ENCODE peak calls at places on chromosomes 4 and X, in four cellular contexts. R, M, V and H are unnamed samples.

GRCh38 chr4:147059064-147059731 is 113.5 kb upstream of the TTC29 start:
- DNase-seq in R (no peak), M (no peak), V (no peak), H (no peak)

GRCh38 chr4:25307596-25307995 is 5.0 kb upstream of the ZCCHC4 start:
- DNase-seq in R (no peak), M (no peak), V (no peak), H (no peak)

GRCh38 chrX:20988118-20988517 is 386.1 kb upstream of the CNKSR2 start:
- DNase-seq in R (no peak), M (no peak), V (no peak), H (no peak)

GRCh38 chrX:130770615-130771014 is 132.4 kb downstream of the ENOX2 start:
- DNase-seq in R (no peak), M (no peak), V (no peak), H (no peak)

GRCh38 chr4:117447925-117448324 is 362.5 kb upstream of the TRAM1L1 start:
- DNase-seq in R (peak), M (no peak), V (no peak), H (no peak)

GRCh38 chr4:6177587-6178197 is 22.7 kb downstream of the JAKMIP1 start:
- DNase-seq in R (no peak), M (no peak), V (no peak), H (peak)

GRCh38 chrX:110316351-110317078 is 1.4 kb downstream of the AMMECR1 start:
- DNase-seq in R (no peak), M (peak), V (no peak), H (no peak)

GRCh38 chr4:163638909-163639308 is 144.4 kb downstream of the TMA16 start:
- DNase-seq in R (no peak), M (no peak), V (no peak), H (no peak)

GRCh38 chrX:10022580-10023245 is 55.6 kb downstream of the CLDN34 start:
- DNase-seq in R (no peak), M (no peak), V (no peak), H (no peak)

GRCh38 chrX:71671043-71671829 is 3.9 kb downstream of the LOC101059915 start:
- DNase-seq in R (no peak), M (no peak), V (no peak), H (no peak)

GRCh38 chr4:153790962-153791551 is 2.2 kb upstream of the SFRP2 start:
- DNase-seq in R (no peak), M (peak), V (no peak), H (no peak)

GRCh38 chr4:153789741-153790651 is 1.1 kb upstream of the SFRP2 start:
- DNase-seq in R (no peak), M (peak), V (no peak), H (no peak)

GRCh38 chr4:153787156-153787555 is 1.7 kb downstream of the SFRP2 start:
- DNase-seq in R (no peak), M (no peak), V (no peak), H (no peak)

GRCh38 chr4:153788064-153788418 is 842 bp downstream of the SFRP2 start:
- DNase-seq in R (no peak), M (peak), V (no peak), H (no peak)

GRCh38 chr4:153788419-153789276 is at the start of gene SFRP2:
- DNase-seq in R (no peak), M (peak), V (no peak), H (no peak)
- TF ChIP-seq FOXM1 in R (no peak), M (no peak), V (no peak), H (no peak)

DNA sequence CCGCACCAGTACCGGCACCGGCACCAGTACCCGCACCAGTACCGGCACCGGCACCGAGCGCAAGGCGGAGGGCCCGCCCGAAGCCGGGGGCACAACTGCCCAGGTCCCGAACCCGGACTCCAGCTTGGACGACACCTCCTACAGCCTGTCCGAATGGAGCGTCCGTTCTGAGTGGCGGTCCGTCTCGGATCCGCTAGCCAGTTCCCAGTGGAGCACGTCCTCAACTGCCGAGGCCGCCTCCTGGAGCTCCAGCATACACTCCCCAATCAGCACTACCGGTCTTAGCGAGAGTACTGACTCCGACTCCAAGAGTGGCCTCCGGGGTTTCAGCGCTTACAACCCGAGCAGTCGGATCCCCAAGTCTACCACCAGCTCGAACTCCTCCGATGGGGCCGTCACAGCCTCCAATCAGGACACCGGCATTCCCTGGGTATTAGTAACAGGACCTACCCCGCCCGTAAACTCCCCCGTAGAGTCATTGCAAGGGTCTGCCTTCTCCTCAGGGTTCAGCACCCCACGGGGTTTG is 885 bp upstream of the MAOA start:
- DNase-seq in R (no peak), M (peak), V (no peak), H (peak)
- TF ChIP-seq FOXM1 in R (no peak), M (no peak), V (no peak), H (no peak)

DNA sequence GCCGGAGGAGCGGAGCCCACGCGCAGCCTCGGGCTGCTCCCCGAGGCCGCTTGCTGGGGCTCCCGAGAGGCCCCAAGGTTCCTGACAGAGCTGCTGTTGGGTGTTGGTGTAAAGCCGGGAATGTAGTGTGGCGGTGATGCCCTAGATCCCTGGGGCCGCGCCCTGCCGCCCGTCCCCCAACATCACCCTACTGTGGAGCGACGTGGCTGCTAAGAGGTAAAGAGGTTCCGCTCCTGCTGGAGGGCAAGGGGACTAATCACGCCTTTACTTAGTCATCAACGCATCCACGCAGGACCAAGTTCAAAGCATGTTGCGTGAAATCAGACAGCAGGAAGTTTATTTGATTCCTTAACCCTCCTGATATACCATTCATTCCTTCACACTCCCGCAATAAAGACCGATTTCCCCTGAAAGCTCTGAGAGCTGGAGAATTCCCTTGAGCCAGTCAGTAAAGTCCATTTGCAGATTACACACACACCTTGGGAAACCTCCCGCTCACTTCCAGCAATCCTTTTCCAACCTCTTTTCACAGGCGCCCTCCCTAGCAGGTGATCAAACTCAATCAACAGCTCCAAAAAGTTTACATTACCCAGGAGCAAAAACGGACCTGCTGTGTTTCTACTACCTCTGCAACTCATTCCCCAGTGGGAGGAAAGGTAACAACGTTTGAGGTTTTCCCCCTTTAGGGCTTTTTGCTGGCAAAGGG is 578 bp upstream of the GABRA2 start:
- DNase-seq in R (no peak), M (no peak), V (no peak), H (no peak)
- TF ChIP-seq FOXM1 in R (no peak), M (no peak), V (no peak), H (no peak)

GRCh38 chr4:176508780-176509331 is 189.1 kb downstream of the SPCS3 start:
- DNase-seq in R (no peak), M (no peak), V (no peak), H (no peak)
- TF ChIP-seq FOXM1 in R (no peak), M (no peak), V (no peak), H (no peak)

GRCh38 chr4:187128971-187129370 is 405.3 kb upstream of the FAT1 start:
- DNase-seq in R (no peak), M (no peak), V (no peak), H (no peak)
- TF ChIP-seq FOXM1 in R (no peak), M (no peak), V (no peak), H (no peak)